ENCODE peak calls at places on chromosomes 2 and 18, in seven cellular contexts. One of them, this sample, is unnamed.

GRCh38 chr2:3642521-3643215 is 15.3 kb upstream of the ALLC start:
- DNase-seq in A549: no peak
- DNase-seq in DND-41: no peak
- DNase-seq in AG04450: no peak
- DNase-seq in mucosa of descending colon: no peak
- DNase-seq in fibroblast of villous mesenchyme: no peak
- DNase-seq in fibroblast of the aortic adventitia: no peak
- DNase-seq in this sample: no peak

GRCh38 chr2:160368988-160369935 is 124.3 kb downstream of the RBMS1 start:
- DNase-seq in AG04450: no peak
- DNase-seq in fibroblast of the aortic adventitia: peak; percentile 58
- DNase-seq in A549: no peak
- DNase-seq in fibroblast of villous mesenchyme: peak; percentile 58
- DNase-seq in DND-41: no peak
- DNase-seq in mucosa of descending colon: no peak
- DNase-seq in this sample: no peak

GRCh38 chr2:128504242-128505149 is 185.8 kb upstream of the HS6ST1 start:
- DNase-seq in DND-41: peak; percentile 41
- DNase-seq in mucosa of descending colon: no peak
- DNase-seq in fibroblast of the aortic adventitia: no peak
- DNase-seq in AG04450: no peak
- DNase-seq in fibroblast of villous mesenchyme: no peak
- DNase-seq in A549: no peak
- DNase-seq in this sample: no peak

GRCh38 chr2:15993232-15993610 is 52.9 kb downstream of the MYCN start:
- DNase-seq in fibroblast of the aortic adventitia: no peak
- DNase-seq in A549: no peak
- DNase-seq in fibroblast of villous mesenchyme: no peak
- DNase-seq in mucosa of descending colon: no peak
- DNase-seq in DND-41: no peak
- DNase-seq in AG04450: no peak
- DNase-seq in this sample: no peak

GRCh38 chr2:32558492-32558891 is 69.4 kb upstream of the TTC27 start:
- DNase-seq in fibroblast of villous mesenchyme: no peak
- DNase-seq in AG04450: no peak
- DNase-seq in A549: no peak
- DNase-seq in fibroblast of the aortic adventitia: peak; percentile 51
- DNase-seq in mucosa of descending colon: no peak
- DNase-seq in DND-41: no peak
- DNase-seq in this sample: no peak

GRCh38 chr2:217604527-217605279 is 398.1 kb downstream of the TNS1 start:
- DNase-seq in A549: no peak
- DNase-seq in mucosa of descending colon: no peak
- DNase-seq in DND-41: no peak
- DNase-seq in fibroblast of villous mesenchyme: no peak
- DNase-seq in fibroblast of the aortic adventitia: no peak
- DNase-seq in AG04450: no peak
- DNase-seq in this sample: no peak

GRCh38 chr2:191038241-191038725 is 24.3 kb upstream of the STAT1 start:
- DNase-seq in fibroblast of villous mesenchyme: peak; percentile 82
- DNase-seq in fibroblast of the aortic adventitia: peak; percentile 60
- DNase-seq in A549: no peak
- DNase-seq in DND-41: peak; percentile 32
- DNase-seq in AG04450: no peak
- DNase-seq in mucosa of descending colon: no peak
- DNase-seq in this sample: peak; percentile 73

GRCh38 chr2:164439235-164439634 is 182.0 kb downstream of the GRB14 start:
- DNase-seq in AG04450: no peak
- DNase-seq in DND-41: no peak
- DNase-seq in mucosa of descending colon: no peak
- DNase-seq in A549: no peak
- DNase-seq in fibroblast of the aortic adventitia: no peak
- DNase-seq in fibroblast of villous mesenchyme: no peak
- DNase-seq in this sample: no peak

GRCh38 chr2:76850969-76851368 is 671.2 kb downstream of the LRRTM4 start:
- DNase-seq in DND-41: no peak
- DNase-seq in AG04450: no peak
- DNase-seq in mucosa of descending colon: no peak
- DNase-seq in fibroblast of villous mesenchyme: no peak
- DNase-seq in fibroblast of the aortic adventitia: no peak
- DNase-seq in A549: no peak
- DNase-seq in this sample: no peak

GRCh38 chr18:39184176-39184575 is 1618.6 kb upstream of the CELF4 start:
- DNase-seq in mucosa of descending colon: no peak
- DNase-seq in fibroblast of the aortic adventitia: no peak
- DNase-seq in AG04450: no peak
- DNase-seq in fibroblast of villous mesenchyme: no peak
- DNase-seq in DND-41: no peak
- DNase-seq in A549: no peak
- DNase-seq in this sample: no peak

GRCh38 chr18:47772374-47773248 is 157.8 kb downstream of the SMAD2 start:
- DNase-seq in A549: peak; percentile 39
- DNase-seq in fibroblast of villous mesenchyme: peak; percentile 61
- DNase-seq in mucosa of descending colon: peak; percentile 83
- DNase-seq in AG04450: no peak
- DNase-seq in DND-41: peak; percentile 65
- DNase-seq in fibroblast of the aortic adventitia: peak; percentile 53
- DNase-seq in this sample: peak; percentile 84

GRCh38 chr18:47777626-47778025 is 152.8 kb downstream of the SMAD2 start:
- DNase-seq in AG04450: no peak
- DNase-seq in A549: no peak
- DNase-seq in fibroblast of villous mesenchyme: no peak
- DNase-seq in fibroblast of the aortic adventitia: no peak
- DNase-seq in DND-41: no peak
- DNase-seq in mucosa of descending colon: no peak
- DNase-seq in this sample: no peak

GRCh38 chr18:47779381-47779780 is 151.1 kb downstream of the SMAD2 start:
- DNase-seq in mucosa of descending colon: no peak
- DNase-seq in A549: no peak
- DNase-seq in fibroblast of the aortic adventitia: no peak
- DNase-seq in DND-41: no peak
- DNase-seq in fibroblast of villous mesenchyme: no peak
- DNase-seq in AG04450: no peak
- DNase-seq in this sample: peak; percentile 40

GRCh38 chr18:47773931-47774330 is 156.5 kb downstream of the SMAD2 start:
- DNase-seq in DND-41: no peak
- DNase-seq in A549: no peak
- DNase-seq in mucosa of descending colon: no peak
- DNase-seq in fibroblast of villous mesenchyme: no peak
- DNase-seq in fibroblast of the aortic adventitia: no peak
- DNase-seq in AG04450: no peak
- DNase-seq in this sample: no peak

GRCh38 chr18:47775961-47776360 is 154.5 kb downstream of the SMAD2 start:
- DNase-seq in AG04450: no peak
- DNase-seq in fibroblast of villous mesenchyme: peak; percentile 19
- DNase-seq in mucosa of descending colon: no peak
- DNase-seq in fibroblast of the aortic adventitia: peak; percentile 40
- DNase-seq in A549: no peak
- DNase-seq in DND-41: no peak
- DNase-seq in this sample: no peak
- TF ChIP-seq CTCF in AG04450: peak; percentile 34
- TF ChIP-seq CTCF in fibroblast of villous mesenchyme: peak; percentile 34
- TF ChIP-seq CTCF in mucosa of descending colon: no peak
- TF ChIP-seq CTCF in fibroblast of the aortic adventitia: peak; percentile 38
- TF ChIP-seq CTCF in A549: no peak
- TF ChIP-seq CTCF in DND-41: no peak
- TF ChIP-seq CTCF in this sample: no peak

GRCh38 chr2:66584011-66584410 is 149.1 kb downstream of the MEIS1 start:
- DNase-seq in DND-41: no peak
- DNase-seq in AG04450: no peak
- DNase-seq in A549: no peak
- DNase-seq in fibroblast of the aortic adventitia: no peak
- DNase-seq in fibroblast of villous mesenchyme: no peak
- DNase-seq in mucosa of descending colon: no peak
- DNase-seq in this sample: no peak
- H3K4me3 ChIP-seq in DND-41: no peak overlapping the region
- H3K4me3 ChIP-seq in AG04450: no peak overlapping the region
- H3K4me3 ChIP-seq in A549: no peak overlapping the region
- H3K4me3 ChIP-seq in fibroblast of the aortic adventitia: no peak overlapping the region
- H3K4me3 ChIP-seq in fibroblast of villous mesenchyme: no peak overlapping the region
- H3K4me3 ChIP-seq in mucosa of descending colon: no peak overlapping the region
- H3K4me3 ChIP-seq in this sample: no peak overlapping the region

GRCh38 chr2:122595065-122595464 is 839.6 kb downstream of the TSN start:
- DNase-seq in mucosa of descending colon: peak; percentile 9
- DNase-seq in fibroblast of the aortic adventitia: no peak
- DNase-seq in fibroblast of villous mesenchyme: peak; percentile 5
- DNase-seq in A549: no peak
- DNase-seq in AG04450: no peak
- DNase-seq in DND-41: no peak
- DNase-seq in this sample: no peak
- TF ChIP-seq CTCF in mucosa of descending colon: no peak
- TF ChIP-seq CTCF in fibroblast of the aortic adventitia: no peak
- TF ChIP-seq CTCF in fibroblast of villous mesenchyme: no peak
- TF ChIP-seq CTCF in A549: no peak
- TF ChIP-seq CTCF in AG04450: no peak
- TF ChIP-seq CTCF in DND-41: no peak
- TF ChIP-seq CTCF in this sample: no peak

GRCh38 chr2:36706451-36706850 is 9.9 kb downstream of the VIT start:
- DNase-seq in A549: no peak
- DNase-seq in DND-41: no peak
- DNase-seq in mucosa of descending colon: no peak
- DNase-seq in AG04450: no peak
- DNase-seq in fibroblast of villous mesenchyme: peak; percentile 6
- DNase-seq in fibroblast of the aortic adventitia: peak; percentile 16
- DNase-seq in this sample: no peak

GRCh38 chr2:36705326-36706020 is 9.0 kb downstream of the VIT start:
- DNase-seq in A549: no peak
- DNase-seq in fibroblast of villous mesenchyme: peak; percentile 5
- DNase-seq in DND-41: no peak
- DNase-seq in AG04450: no peak
- DNase-seq in fibroblast of the aortic adventitia: no peak
- DNase-seq in mucosa of descending colon: no peak
- DNase-seq in this sample: peak; percentile 57

GRCh38 chr2:36706021-36706328 is 9.5 kb downstream of the VIT start:
- DNase-seq in fibroblast of the aortic adventitia: no peak
- DNase-seq in AG04450: no peak
- DNase-seq in DND-41: no peak
- DNase-seq in mucosa of descending colon: no peak
- DNase-seq in A549: no peak
- DNase-seq in fibroblast of villous mesenchyme: no peak
- DNase-seq in this sample: no peak

GRCh38 chr2:36702781-36703180 is 6.3 kb downstream of the VIT start:
- DNase-seq in mucosa of descending colon: no peak
- DNase-seq in A549: no peak
- DNase-seq in fibroblast of villous mesenchyme: no peak
- DNase-seq in DND-41: no peak
- DNase-seq in fibroblast of the aortic adventitia: no peak
- DNase-seq in AG04450: no peak
- DNase-seq in this sample: peak; percentile 18

GRCh38 chr2:36704475-36705150 is 8.1 kb downstream of the VIT start:
- DNase-seq in AG04450: no peak
- DNase-seq in fibroblast of villous mesenchyme: no peak
- DNase-seq in fibroblast of the aortic adventitia: no peak
- DNase-seq in mucosa of descending colon: no peak
- DNase-seq in A549: no peak
- DNase-seq in DND-41: no peak
- DNase-seq in this sample: no peak
- H3K4me3 ChIP-seq in AG04450: no peak overlapping the region
- H3K4me3 ChIP-seq in fibroblast of villous mesenchyme: no peak overlapping the region
- H3K4me3 ChIP-seq in fibroblast of the aortic adventitia: no peak overlapping the region
- H3K4me3 ChIP-seq in mucosa of descending colon: no peak overlapping the region
- H3K4me3 ChIP-seq in A549: no peak overlapping the region
- H3K4me3 ChIP-seq in DND-41: no peak overlapping the region
- H3K4me3 ChIP-seq in this sample: no peak overlapping the region

GRCh38 chr2:25446122-25446521 is 104.4 kb upstream of the DNMT3A start:
- DNase-seq in fibroblast of the aortic adventitia: no peak
- DNase-seq in A549: no peak
- DNase-seq in fibroblast of villous mesenchyme: no peak
- DNase-seq in DND-41: no peak
- DNase-seq in mucosa of descending colon: no peak
- DNase-seq in AG04450: no peak
- DNase-seq in this sample: no peak
- TF ChIP-seq CTCF in fibroblast of the aortic adventitia: no peak
- TF ChIP-seq CTCF in A549: no peak
- TF ChIP-seq CTCF in fibroblast of villous mesenchyme: no peak
- TF ChIP-seq CTCF in DND-41: no peak
- TF ChIP-seq CTCF in mucosa of descending colon: no peak
- TF ChIP-seq CTCF in AG04450: no peak
- TF ChIP-seq CTCF in this sample: no peak